ENCODE peak calls at places on chromosomes 4 and X, in nine cellular contexts. S is astrocyte, Q is AG04449, B is cardiac fibroblast, H is WTC11, T is fibroblast of mammary gland, V is fibroblast of lung, D is psoas muscle, E is lower leg skin. A is an unnamed sample.

GRCh38 chrX:9899640-9900075 is 67.5 kb upstream of the CLDN34 start:
- DNase-seq in Q (no peak), T (peak), B (peak), D (no peak), S (peak), V (peak), H (no peak), E (no peak), A (no peak)

GRCh38 chr4:61911313-61911756 is 711.2 kb downstream of the ADGRL3 start:
- DNase-seq in T (no peak), V (peak), S (peak), D (no peak), E (no peak), B (peak), H (no peak), Q (no peak), A (no peak)

GRCh38 chrX:108268434-108269080 is 169.7 kb downstream of the COL4A6 start:
- DNase-seq in T (peak), D (no peak), Q (no peak), B (no peak), S (peak), H (no peak), V (peak), E (no peak), A (no peak)

GRCh38 chrX:155070663-155070974 is 317 bp downstream of the CMC4 start:
- DNase-seq in Q (no peak), T (no peak), V (no peak), S (no peak), D (no peak), H (peak), B (no peak), E (no peak), A (no peak)

GRCh38 chrX:88838392-88838791 is 91.4 kb downstream of the CPXCR1 start:
- DNase-seq in Q (no peak), V (no peak), T (no peak), S (no peak), H (no peak), B (no peak), E (no peak), D (no peak), A (no peak)

GRCh38 chr4:98284640-98285046 is 23.5 kb downstream of the RAP1GDS1 start:
- DNase-seq in E (no peak), T (peak), Q (no peak), B (no peak), H (peak), S (peak), V (no peak), D (no peak), A (no peak)

GRCh38 chr4:10061650-10062415 is 40.5 kb upstream of the SLC2A9 start:
- DNase-seq in Q (no peak), D (no peak), B (no peak), T (peak), H (no peak), V (no peak), E (peak), S (no peak), A (no peak)

GRCh38 chrX:27890611-27891010 is 82.8 kb downstream of the MAGEB10 start:
- DNase-seq in B (peak), V (peak), E (no peak), D (no peak), S (peak), Q (no peak), H (no peak), T (peak), A (no peak)

GRCh38 chr4:47763279-47763678 is 74.6 kb downstream of the CORIN start:
- DNase-seq in B (no peak), T (no peak), E (no peak), H (no peak), S (no peak), Q (no peak), V (no peak), D (no peak), A (no peak)

DNA sequence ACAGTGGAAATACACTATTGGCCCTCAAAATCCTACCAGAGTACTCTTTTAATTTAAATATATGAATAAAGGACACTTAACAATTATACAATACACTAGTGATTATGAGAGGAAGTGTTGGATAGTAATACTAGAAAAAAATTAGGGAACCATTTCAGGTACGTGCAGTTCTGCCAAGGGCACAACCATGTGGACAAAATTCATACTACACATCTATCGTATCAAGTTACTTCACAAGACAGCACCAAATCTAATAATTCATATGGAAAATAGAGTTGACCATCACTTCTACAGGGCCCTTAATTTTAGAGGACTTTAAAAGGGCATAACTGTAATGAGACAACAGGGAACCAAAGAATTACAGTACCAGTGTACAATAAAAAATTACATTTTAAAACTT is 69.2 kb upstream of the ZCCHC13 start:
- DNase-seq in T (no peak), V (no peak), S (no peak), E (no peak), B (no peak), H (no peak), D (no peak), Q (no peak), A (no peak)
- TF ChIP-seq CTCF in T (peak), V (no peak), S (no peak), E (no peak), B (no peak), H (no peak), D (no peak), Q (no peak), A (no peak)

GRCh38 chr4:76087007-76087769 is 12.7 kb downstream of the ART3 start:
- DNase-seq in E (no peak), S (peak), B (peak), D (peak), T (peak), H (peak), V (peak), Q (no peak), A (no peak)
- TF ChIP-seq CTCF in E (no peak), S (peak), B (peak), D (peak), T (peak), H (no peak), V (peak), Q (peak), A (no peak)

DNA sequence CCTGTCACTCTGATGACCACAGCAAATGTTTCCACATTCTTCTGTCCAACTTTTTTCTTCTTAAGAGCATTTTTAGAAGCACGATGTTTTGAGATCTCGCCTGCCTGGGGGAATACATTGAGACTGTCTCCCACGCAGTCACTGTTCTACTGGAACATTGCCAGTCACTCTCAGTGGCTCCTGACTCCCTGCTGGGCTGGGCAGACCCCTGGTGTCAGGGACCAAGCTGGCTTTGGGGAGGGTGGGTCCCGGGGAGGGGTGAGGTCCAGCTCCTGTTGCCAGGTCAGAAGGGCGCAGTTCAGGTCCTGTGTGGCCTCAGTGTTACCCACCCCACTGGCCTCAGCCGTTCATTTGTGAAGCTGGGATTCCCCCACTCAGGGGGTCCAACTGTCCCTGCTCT is 18.9 kb upstream of the ABLIM2 start:
- DNase-seq in B (no peak), D (no peak), Q (no peak), S (no peak), V (no peak), T (no peak), E (no peak), H (no peak), A (no peak)
- TF ChIP-seq CTCF in B (no peak), D (no peak), Q (no peak), S (no peak), V (no peak), T (no peak), E (no peak), H (no peak), A (no peak)

DNA sequence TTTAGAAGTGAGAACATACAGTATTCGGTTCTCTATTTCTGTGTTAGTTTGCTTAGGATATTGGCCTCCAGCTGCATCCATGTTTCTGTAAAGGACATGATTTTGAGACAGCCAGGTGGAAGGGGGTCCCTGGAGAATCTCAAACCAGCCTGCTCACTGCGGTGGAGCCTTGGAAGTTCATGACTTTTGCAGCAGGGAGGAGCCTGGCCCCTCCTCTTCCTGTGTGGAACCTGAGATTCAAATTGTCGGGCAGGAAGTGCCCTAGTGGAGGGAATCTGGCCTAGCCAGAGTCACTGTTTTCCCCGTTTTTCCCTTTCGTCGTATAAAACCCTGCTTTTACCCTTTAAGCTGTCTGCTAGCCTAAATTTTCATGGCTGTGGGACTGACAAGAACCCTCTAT is 762.6 kb downstream of the PCDH18 start:
- DNase-seq in D (no peak), B (no peak), H (no peak), S (no peak), E (no peak), Q (no peak), V (no peak), T (no peak), A (no peak)
- TF ChIP-seq CTCF in D (no peak), B (no peak), H (no peak), S (no peak), E (no peak), Q (no peak), V (no peak), T (no peak), A (no peak)

DNA sequence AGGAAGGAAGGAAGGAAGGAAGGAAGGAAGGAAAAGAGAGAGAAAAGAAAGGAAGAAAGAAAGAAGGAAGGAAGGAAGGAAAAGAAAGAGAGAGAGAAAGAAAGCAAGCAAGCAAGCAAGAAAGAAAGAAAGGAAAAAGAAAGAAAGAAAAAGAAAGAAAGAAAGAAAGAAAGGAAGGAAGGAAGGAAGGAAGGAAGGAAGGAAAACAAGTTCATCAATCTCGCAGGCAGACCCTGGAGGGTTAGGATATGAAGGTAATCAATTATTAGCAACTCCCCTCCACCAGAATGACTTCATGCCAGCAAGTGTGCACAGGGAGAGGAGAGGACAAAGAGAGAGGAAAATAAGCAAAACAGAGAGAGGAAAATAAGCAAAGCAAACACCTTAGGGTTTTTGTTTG is 80.2 kb downstream of the MTNR1A start:
- DNase-seq in V (no peak), E (no peak), S (no peak), D (no peak), B (no peak), Q (no peak), H (no peak), T (no peak), A (no peak)
- TF ChIP-seq CTCF in V (no peak), E (no peak), S (no peak), D (no peak), B (no peak), Q (no peak), H (no peak), T (no peak), A (no peak)

GRCh38 chrX:13764284-13764683 is 29.7 kb downstream of the OFD1 start:
- DNase-seq in B (no peak), V (no peak), T (no peak), H (no peak), D (no peak), S (no peak), Q (no peak), E (no peak), A (no peak)

GRCh38 chrX:13761606-13762005 is 27.1 kb downstream of the OFD1 start:
- DNase-seq in V (peak), Q (no peak), H (peak), D (no peak), T (peak), S (no peak), E (no peak), B (peak), A (no peak)

GRCh38 chrX:13762015-13762414 is 27.5 kb downstream of the OFD1 start:
- DNase-seq in T (no peak), Q (no peak), H (no peak), D (no peak), E (no peak), V (no peak), B (no peak), S (no peak), A (no peak)

GRCh38 chrX:13763489-13763888 is 28.9 kb downstream of the OFD1 start:
- DNase-seq in V (peak), B (no peak), S (no peak), D (no peak), E (no peak), Q (no peak), T (no peak), H (no peak), A (no peak)

DNA sequence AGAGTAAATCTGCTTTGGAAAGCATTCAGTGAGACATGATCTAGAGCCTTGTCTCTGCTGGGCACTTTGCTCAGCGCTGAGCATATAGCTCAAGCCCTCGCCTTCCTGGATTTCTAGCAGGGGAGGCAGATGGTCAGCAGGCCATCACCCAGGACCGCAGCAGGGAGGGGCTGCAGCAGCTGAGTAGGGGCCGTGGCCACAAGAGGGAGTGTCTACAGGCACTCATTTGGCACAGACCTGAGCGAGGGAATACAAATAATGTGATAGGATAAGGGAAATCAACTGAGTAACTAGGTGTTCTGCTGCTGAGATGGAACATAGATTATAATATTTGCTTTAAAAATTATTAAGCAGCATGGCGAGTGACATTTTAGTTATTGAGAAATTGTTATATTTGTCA is 30.2 kb downstream of the OFD1 start:
- DNase-seq in Q (no peak), H (peak), E (no peak), V (peak), S (no peak), B (peak), T (peak), D (no peak), A (no peak)
- TF ChIP-seq CTCF in Q (no peak), H (no peak), E (no peak), V (peak), S (peak), B (peak), T (peak), D (peak), A (no peak)

DNA sequence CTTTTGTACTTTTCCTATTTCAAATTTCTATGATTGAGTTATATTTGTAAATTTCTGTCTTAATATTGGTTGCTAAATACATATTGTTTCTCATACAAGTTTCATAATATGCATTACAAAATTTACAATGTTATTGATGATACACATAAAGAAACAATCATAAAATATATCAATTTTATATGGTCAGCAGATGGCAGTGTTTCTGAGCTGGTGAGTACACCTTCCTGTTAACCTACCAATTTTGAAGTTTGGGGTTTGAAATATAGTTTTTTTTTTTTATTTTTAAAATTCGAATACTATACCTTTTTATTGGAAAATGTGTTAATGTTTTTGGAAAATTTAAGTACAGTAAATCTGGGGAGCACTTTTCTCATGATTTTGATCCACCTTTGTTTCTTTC is 1953.1 kb upstream of the ADGRL3 start:
- DNase-seq in S (no peak), B (no peak), E (no peak), V (peak), D (no peak), Q (no peak), H (no peak), T (no peak), A (no peak)
- TF ChIP-seq CTCF in S (peak), B (peak), E (no peak), V (no peak), D (no peak), Q (no peak), H (no peak), T (no peak), A (no peak)

DNA sequence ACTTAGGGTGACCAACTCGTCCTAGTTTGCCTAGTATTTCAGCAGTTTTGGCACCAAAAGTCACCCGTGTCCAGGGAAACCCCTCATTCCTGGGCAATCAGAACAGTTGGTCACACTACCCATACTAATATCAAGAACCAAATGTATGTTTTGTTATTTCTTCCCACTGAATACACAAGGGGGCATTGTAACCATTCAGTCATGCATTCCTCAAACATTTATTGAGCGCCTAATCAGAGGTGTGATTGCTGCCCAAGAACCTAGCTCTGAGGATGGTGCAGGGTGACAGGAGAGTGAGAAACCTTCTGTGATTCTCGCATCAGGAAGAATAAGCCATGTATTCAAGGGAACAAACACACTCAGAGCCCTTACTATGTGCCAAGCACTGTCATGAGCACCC is 69.8 kb upstream of the RAI2 start:
- DNase-seq in V (no peak), E (no peak), H (no peak), D (no peak), B (no peak), S (no peak), Q (no peak), T (no peak), A (no peak)
- TF ChIP-seq CTCF in V (no peak), E (no peak), H (no peak), D (no peak), B (no peak), S (no peak), Q (no peak), T (no peak), A (no peak)

GRCh38 chr4:169612869-169613859 is 781 bp upstream of the NEK1 start:
- DNase-seq in Q (no peak), T (peak), S (peak), B (peak), D (peak), E (peak), H (peak), V (peak), A (peak)
- TF ChIP-seq CTCF in Q (peak), T (peak), S (peak), B (peak), D (peak), E (no peak), H (no peak), V (peak), A (peak)

GRCh38 chrX:39654183-39654925 is 443.4 kb downstream of the BCOR start:
- DNase-seq in H (no peak), V (no peak), E (no peak), Q (no peak), D (no peak), S (no peak), T (no peak), B (no peak), A (no peak)

GRCh38 chrX:39650883-39651282 is 446.9 kb downstream of the BCOR start:
- DNase-seq in V (no peak), E (no peak), B (no peak), Q (no peak), S (no peak), D (no peak), H (no peak), T (peak), A (no peak)

GRCh38 chrX:39654952-39655351 is 442.8 kb downstream of the BCOR start:
- DNase-seq in V (no peak), E (no peak), D (no peak), S (no peak), T (no peak), B (no peak), H (no peak), Q (no peak), A (no peak)

GRCh38 chrX:39653656-39654055 is 444.1 kb downstream of the BCOR start:
- DNase-seq in S (no peak), Q (no peak), B (no peak), V (no peak), T (no peak), D (no peak), H (peak), E (no peak), A (no peak)

GRCh38 chrX:39652336-39652735 is 445.4 kb downstream of the BCOR start:
- DNase-seq in Q (no peak), H (peak), D (no peak), V (peak), T (peak), B (peak), E (no peak), S (no peak), A (no peak)
- TF ChIP-seq CTCF in Q (peak), H (no peak), D (peak), V (peak), T (peak), B (peak), E (no peak), S (peak), A (no peak)